ENCODE peak calls at places on chromosomes 1 and 21, in four cellular contexts. One of them, this sample, is unnamed.

GRCh38 chr1:172895050-172895460 is 155.7 kb downstream of the TNFSF18 start:
- DNase-seq in left ventricle myocardium inferior: no peak
- DNase-seq in lung: no peak
- DNase-seq in mammary epithelial cell: no peak
- DNase-seq in this sample: no peak

GRCh38 chr1:43648448-43648847 is 1.5 kb upstream of the KDM4A start:
- DNase-seq in left ventricle myocardium inferior: no peak
- DNase-seq in lung: no peak
- DNase-seq in mammary epithelial cell: peak; percentile 70
- DNase-seq in this sample: no peak

GRCh38 chr1:242057745-242058115 is 58.8 kb upstream of the MAP1LC3C start:
- DNase-seq in lung: no peak
- DNase-seq in mammary epithelial cell: no peak
- DNase-seq in left ventricle myocardium inferior: no peak
- DNase-seq in this sample: no peak

GRCh38 chr1:44077421-44077820 is 41.2 kb upstream of the KLF17 start:
- DNase-seq in left ventricle myocardium inferior: no peak
- DNase-seq in mammary epithelial cell: no peak
- DNase-seq in lung: no peak
- DNase-seq in this sample: no peak

GRCh38 chr1:23217421-23218115 is at the start of gene HTR1D:
- DNase-seq in lung: no peak
- DNase-seq in left ventricle myocardium inferior: no peak
- DNase-seq in mammary epithelial cell: no peak
- DNase-seq in this sample: no peak

GRCh38 chr1:64084451-64084850 is 119.0 kb upstream of the UBE2U start:
- DNase-seq in left ventricle myocardium inferior: no peak
- DNase-seq in lung: no peak
- DNase-seq in mammary epithelial cell: no peak
- DNase-seq in this sample: no peak

GRCh38 chr1:167881786-167882185 is 32.1 kb downstream of the ADCY10 start:
- DNase-seq in mammary epithelial cell: peak; percentile 20
- DNase-seq in left ventricle myocardium inferior: no peak
- DNase-seq in lung: no peak
- DNase-seq in this sample: no peak

GRCh38 chr1:7454895-7455784 is 316.0 kb upstream of the VAMP3 start:
- DNase-seq in mammary epithelial cell: no peak
- DNase-seq in lung: no peak
- DNase-seq in left ventricle myocardium inferior: no peak
- DNase-seq in this sample: no peak

GRCh38 chr1:19454265-19455198 is 30.8 kb downstream of the CAPZB start:
- DNase-seq in lung: no peak
- DNase-seq in mammary epithelial cell: no peak
- DNase-seq in left ventricle myocardium inferior: no peak
- DNase-seq in this sample: no peak

GRCh38 chr1:218946147-218946546 is 227.5 kb upstream of the LYPLAL1 start:
- DNase-seq in mammary epithelial cell: no peak
- DNase-seq in left ventricle myocardium inferior: no peak
- DNase-seq in lung: no peak
- DNase-seq in this sample: no peak

GRCh38 chr1:3698660-3699408 is 46.5 kb downstream of the TP73 start:
- DNase-seq in mammary epithelial cell: peak; percentile 93
- DNase-seq in left ventricle myocardium inferior: no peak
- DNase-seq in lung: no peak
- DNase-seq in this sample: no peak

GRCh38 chr1:155962599-155963211 is 15.6 kb downstream of the ARHGEF2 start:
- DNase-seq in lung: peak; percentile 53
- DNase-seq in left ventricle myocardium inferior: no peak
- DNase-seq in mammary epithelial cell: peak; percentile 47
- DNase-seq in this sample: no peak

GRCh38 chr21:35643176-35643575 is 417.1 kb downstream of the SETD4 start:
- DNase-seq in lung: peak; percentile 9
- DNase-seq in left ventricle myocardium inferior: no peak
- DNase-seq in mammary epithelial cell: peak; percentile 68
- DNase-seq in this sample: no peak

GRCh38 chr21:9837946-9838801 is 683.2 kb upstream of the TPTE start:
- DNase-seq in lung: no peak
- DNase-seq in left ventricle myocardium inferior: no peak
- DNase-seq in mammary epithelial cell: no peak
- DNase-seq in this sample: no peak

GRCh38 chr1:104387716-104388508 is 638.2 kb downstream of the AMY1C start:
- DNase-seq in left ventricle myocardium inferior: no peak
- DNase-seq in lung: no peak
- DNase-seq in mammary epithelial cell: no peak
- DNase-seq in this sample: no peak

GRCh38 chr1:201461783-201462441 is 7.1 kb downstream of the PHLDA3 start:
- DNase-seq in mammary epithelial cell: peak; percentile 100
- DNase-seq in lung: peak; percentile 76
- DNase-seq in left ventricle myocardium inferior: peak; percentile 73
- DNase-seq in this sample: peak; percentile 40

GRCh38 chr1:228838717-228839500 is 103.6 kb downstream of the RHOU start:
- DNase-seq in left ventricle myocardium inferior: no peak
- DNase-seq in lung: no peak
- DNase-seq in mammary epithelial cell: no peak
- DNase-seq in this sample: no peak

GRCh38 chr1:234079896-234080295 is 175.4 kb downstream of the SLC35F3 start:
- DNase-seq in left ventricle myocardium inferior: no peak
- DNase-seq in lung: no peak
- DNase-seq in mammary epithelial cell: no peak
- DNase-seq in this sample: no peak

GRCh38 chr1:11132571-11133293 is 33.1 kb upstream of the EXOSC10 start:
- DNase-seq in mammary epithelial cell: no peak
- DNase-seq in lung: no peak
- DNase-seq in left ventricle myocardium inferior: no peak
- DNase-seq in this sample: no peak

GRCh38 chr1:200890027-200890426 is 4.7 kb upstream of the INAVA start:
- DNase-seq in mammary epithelial cell: no peak
- DNase-seq in lung: no peak
- DNase-seq in left ventricle myocardium inferior: no peak
- DNase-seq in this sample: no peak

GRCh38 chr1:107785506-107786213 is 179.3 kb downstream of the VAV3 start:
- DNase-seq in lung: no peak
- DNase-seq in left ventricle myocardium inferior: no peak
- DNase-seq in mammary epithelial cell: no peak
- DNase-seq in this sample: no peak

GRCh38 chr1:62809788-62810187 is 25.9 kb downstream of the ATG4C start:
- DNase-seq in mammary epithelial cell: no peak
- DNase-seq in left ventricle myocardium inferior: no peak
- DNase-seq in lung: no peak
- DNase-seq in this sample: no peak

GRCh38 chr1:201025571-201026002 is 2.1 kb upstream of the KIF21B start:
- DNase-seq in mammary epithelial cell: no peak
- DNase-seq in left ventricle myocardium inferior: no peak
- DNase-seq in lung: no peak
- DNase-seq in this sample: no peak

GRCh38 chr1:109478806-109479205 is 4.9 kb upstream of the ATXN7L2 start:
- DNase-seq in mammary epithelial cell: peak; percentile 40
- DNase-seq in lung: no peak
- DNase-seq in left ventricle myocardium inferior: no peak
- DNase-seq in this sample: no peak

GRCh38 chr1:60448866-60449265 is 375.3 kb upstream of the C1orf87 start:
- DNase-seq in lung: no peak
- DNase-seq in left ventricle myocardium inferior: no peak
- DNase-seq in mammary epithelial cell: no peak
- DNase-seq in this sample: no peak

GRCh38 chr1:35894183-35894582 is 11.2 kb downstream of the AGO1 start:
- DNase-seq in lung: peak; percentile 32
- DNase-seq in mammary epithelial cell: no peak
- DNase-seq in left ventricle myocardium inferior: no peak
- DNase-seq in this sample: peak; percentile 13

GRCh38 chr1:78743626-78744025 is 94.0 kb downstream of the IFI44 start:
- DNase-seq in left ventricle myocardium inferior: no peak
- DNase-seq in mammary epithelial cell: peak; percentile 6
- DNase-seq in lung: no peak
- DNase-seq in this sample: no peak

GRCh38 chr1:217418241-217418840 is 212.5 kb downstream of the GPATCH2 start:
- DNase-seq in lung: no peak
- DNase-seq in mammary epithelial cell: no peak
- DNase-seq in left ventricle myocardium inferior: no peak
- DNase-seq in this sample: no peak

GRCh38 chr1:32249831-32250525 is 1.1 kb upstream of the LCK start:
- DNase-seq in mammary epithelial cell: no peak
- DNase-seq in left ventricle myocardium inferior: peak; percentile 31
- DNase-seq in lung: no peak
- DNase-seq in this sample: no peak
- H3K4me3 ChIP-seq in mammary epithelial cell: no peak overlapping the region
- H3K4me3 ChIP-seq in left ventricle myocardium inferior: no peak overlapping the region
- H3K4me3 ChIP-seq in lung: no peak overlapping the region
- H3K4me3 ChIP-seq in this sample: no peak overlapping the region

DNA sequence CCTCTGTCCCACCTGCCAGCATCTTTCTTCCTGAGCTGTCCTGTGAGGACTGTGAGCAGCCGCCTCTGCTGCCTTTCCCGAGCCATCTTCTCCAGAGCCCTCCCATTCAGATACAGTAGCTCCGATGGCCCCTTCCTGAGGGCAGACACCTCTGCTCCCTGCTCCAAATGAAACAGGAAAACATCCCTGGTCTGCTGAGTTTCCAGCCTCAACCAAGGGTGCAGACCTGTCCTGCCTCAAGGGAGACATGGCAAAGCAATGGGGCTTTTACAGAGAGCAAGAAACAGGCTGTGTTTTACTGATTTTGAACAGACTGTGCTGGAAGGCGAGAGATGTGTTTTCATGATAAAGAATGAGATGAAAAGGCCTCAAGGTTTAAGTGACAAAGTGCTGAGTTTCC is 138.2 kb upstream of the TNR start:
- DNase-seq in left ventricle myocardium inferior: no peak
- DNase-seq in lung: no peak
- DNase-seq in mammary epithelial cell: no peak
- DNase-seq in this sample: no peak
- H3K27me3 ChIP-seq in left ventricle myocardium inferior: no peaks in the 10 kb centered on the region
- H3K27me3 ChIP-seq in lung: no peaks in the 10 kb centered on the region
- H3K27me3 ChIP-seq in mammary epithelial cell: no peaks in the 10 kb centered on the region
- H3K27me3 ChIP-seq in this sample: no peaks in the 10 kb centered on the region

DNA sequence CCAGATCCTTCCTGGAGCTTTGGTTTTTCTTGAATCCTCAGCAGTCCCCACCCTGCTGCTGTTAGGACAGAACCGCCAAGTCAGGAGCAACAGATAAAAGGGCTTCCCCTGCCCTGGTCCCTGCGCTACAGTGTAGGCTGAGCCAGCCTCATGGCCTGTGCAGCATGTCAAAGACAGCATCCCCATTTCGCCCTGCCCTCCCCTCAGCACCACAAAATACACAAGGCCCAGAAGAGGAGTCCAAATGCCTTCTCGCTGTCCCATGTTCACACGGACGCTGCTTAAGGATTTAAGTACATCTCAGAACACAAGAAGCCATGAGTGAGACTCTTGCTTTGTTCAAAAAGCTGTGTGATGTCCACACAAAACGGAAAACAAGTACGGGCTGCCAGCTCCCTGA is 65.7 kb downstream of the PSMG1 start:
- DNase-seq in mammary epithelial cell: no peak
- DNase-seq in lung: no peak
- DNase-seq in left ventricle myocardium inferior: no peak
- DNase-seq in this sample: no peak
- TF ChIP-seq CTCF in mammary epithelial cell: no peak
- TF ChIP-seq CTCF in lung: no peak
- TF ChIP-seq CTCF in left ventricle myocardium inferior: no peak
- TF ChIP-seq CTCF in this sample: no peak

GRCh38 chr1:29259802-29260441 is 23.6 kb downstream of the PTPRU start:
- DNase-seq in mammary epithelial cell: no peak
- DNase-seq in lung: no peak
- DNase-seq in left ventricle myocardium inferior: peak; percentile 67
- DNase-seq in this sample: peak; percentile 14

GRCh38 chr1:29256979-29257804 is 20.9 kb downstream of the PTPRU start:
- DNase-seq in mammary epithelial cell: peak; percentile 14
- DNase-seq in lung: no peak
- DNase-seq in left ventricle myocardium inferior: no peak
- DNase-seq in this sample: peak; percentile 50

GRCh38 chr1:29258189-29258973 is 22.1 kb downstream of the PTPRU start:
- DNase-seq in left ventricle myocardium inferior: no peak
- DNase-seq in lung: no peak
- DNase-seq in mammary epithelial cell: peak; percentile 46
- DNase-seq in this sample: no peak

GRCh38 chr1:29258974-29259801 is 22.9 kb downstream of the PTPRU start:
- DNase-seq in mammary epithelial cell: no peak
- DNase-seq in lung: no peak
- DNase-seq in left ventricle myocardium inferior: no peak
- DNase-seq in this sample: no peak

GRCh38 chr1:29260531-29260930 is 24.2 kb downstream of the PTPRU start:
- DNase-seq in mammary epithelial cell: no peak
- DNase-seq in left ventricle myocardium inferior: no peak
- DNase-seq in lung: no peak
- DNase-seq in this sample: no peak
- H3K4me3 ChIP-seq in mammary epithelial cell: no peak overlapping the region
- H3K4me3 ChIP-seq in left ventricle myocardium inferior: peak overlapping the region; percentile 68
- H3K4me3 ChIP-seq in lung: no peak overlapping the region
- H3K4me3 ChIP-seq in this sample: no peak overlapping the region

GRCh38 chr1:24934300-24935195 is 4.5 kb upstream of the RUNX3 start:
- DNase-seq in left ventricle myocardium inferior: no peak
- DNase-seq in mammary epithelial cell: no peak
- DNase-seq in lung: no peak
- DNase-seq in this sample: no peak
- H3K27me3 ChIP-seq in left ventricle myocardium inferior: peaks cover 80% of the 10 kb centered on the region
- H3K27me3 ChIP-seq in mammary epithelial cell: peaks cover 10% of the 10 kb centered on the region
- H3K27me3 ChIP-seq in lung: no peaks in the 10 kb centered on the region
- H3K27me3 ChIP-seq in this sample: peaks cover 6% of the 10 kb centered on the region

DNA sequence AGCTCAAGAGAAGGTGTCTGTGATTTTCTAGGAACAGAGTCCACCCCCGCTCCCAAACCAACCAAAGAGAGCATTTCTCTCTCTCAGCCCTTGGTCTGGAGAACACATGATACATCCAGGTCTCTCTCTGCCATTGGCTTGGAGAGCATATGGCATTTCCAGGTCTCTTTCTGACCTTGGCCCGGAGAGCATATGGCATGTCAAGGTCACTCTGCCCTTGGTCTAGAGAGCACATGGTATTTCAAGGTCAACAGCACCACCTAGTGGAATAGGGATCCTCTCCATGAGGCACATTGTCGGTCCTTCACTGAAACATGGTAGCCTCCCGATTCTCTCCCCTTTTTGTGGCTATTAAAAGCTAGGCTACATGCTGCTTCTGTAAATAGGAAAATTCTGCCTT is 437.7 kb upstream of the OLFM3 start:
- DNase-seq in left ventricle myocardium inferior: no peak
- DNase-seq in lung: no peak
- DNase-seq in mammary epithelial cell: peak; percentile 4
- DNase-seq in this sample: no peak
- TF ChIP-seq CTCF in left ventricle myocardium inferior: no peak
- TF ChIP-seq CTCF in lung: no peak
- TF ChIP-seq CTCF in mammary epithelial cell: peak; percentile 40
- TF ChIP-seq CTCF in this sample: no peak